ENCODE peak calls at places on chromosome 16, in six cellular contexts. X, J, T, F, W and K are unnamed samples.

GRCh38 chr16:56876048-56876447 is 11.0 kb downstream of the SLC12A3 start:
- DNase-seq in X (no peak), W (no peak), F (no peak), J (no peak), T (no peak), K (no peak)

GRCh38 chr16:87828071-87828971 is 41.0 kb downstream of the SLC7A5 start:
- DNase-seq in W (no peak), T (no peak), X (no peak), J (no peak), F (peak; percentile 52), K (no peak)

GRCh38 chr16:67183284-67183626 is 508 bp downstream of the MATCAP1 start:
- DNase-seq in J (no peak), W (no peak), X (no peak), F (no peak), T (no peak), K (no peak)

GRCh38 chr16:82146957-82147356 is 23.1 kb downstream of the MPHOSPH6 start:
- DNase-seq in F (no peak), T (no peak), X (no peak), J (no peak), W (no peak), K (no peak)

GRCh38 chr16:13982446-13982845 is 62.5 kb downstream of the ERCC4 start:
- DNase-seq in F (no peak), X (no peak), W (no peak), J (no peak), T (peak; percentile 44), K (no peak)

GRCh38 chr16:29816694-29817441 is 916 bp downstream of the PAGR1 start:
- DNase-seq in J (peak; percentile 63), X (no peak), W (peak; percentile 69), F (peak; percentile 86), T (peak; percentile 34), K (no peak)

GRCh38 chr16:1159325-1159972 is 6.5 kb downstream of the CACNA1H start:
- DNase-seq in X (no peak), J (no peak), F (no peak), W (no peak), T (no peak), K (no peak)

GRCh38 chr16:67082100-67082499 is 27.6 kb upstream of the PHAF1 start:
- DNase-seq in J (no peak), X (no peak), F (no peak), T (no peak), W (no peak), K (no peak)

GRCh38 chr16:57801098-57801855 is 1.0 kb downstream of the KIFC3 start:
- DNase-seq in T (peak; percentile 66), W (no peak), F (peak; percentile 53), J (no peak), X (no peak), K (no peak)

GRCh38 chr16:15874745-15875314 is 13.6 kb downstream of the CEP20 start:
- DNase-seq in J (no peak), F (peak; percentile 57), W (peak; percentile 20), X (peak; percentile 71), T (peak; percentile 64), K (no peak)

GRCh38 chr16:75038036-75038959 is 39.5 kb downstream of the ZNRF1 start:
- DNase-seq in F (no peak), J (peak; percentile 31), X (no peak), T (peak; percentile 74), W (no peak), K (no peak)

GRCh38 chr16:53844796-53845195 is 140.8 kb downstream of the FTO start:
- DNase-seq in F (no peak), J (no peak), T (no peak), W (no peak), X (no peak), K (no peak)

GRCh38 chr16:11662582-11662981 is 5.7 kb upstream of the SNN start:
- DNase-seq in J (no peak), T (no peak), W (no peak), F (no peak), X (no peak), K (no peak)

GRCh38 chr16:15509593-15510520 is 75.5 kb downstream of the BMERB1 start:
- DNase-seq in T (peak; percentile 82), X (no peak), F (no peak), W (no peak), J (no peak), K (no peak)

GRCh38 chr16:8630205-8630953 is 8.9 kb downstream of the METTL22 start:
- DNase-seq in F (no peak), J (no peak), X (no peak), W (no peak), T (no peak), K (no peak)

GRCh38 chr16:66296591-66296990 is 69.9 kb upstream of the CDH5 start:
- DNase-seq in X (no peak), T (no peak), J (no peak), F (no peak), W (no peak), K (no peak)

GRCh38 chr16:17364319-17365210 is 106.2 kb downstream of the XYLT1 start:
- DNase-seq in F (no peak), J (no peak), X (no peak), W (no peak), T (no peak), K (no peak)

GRCh38 chr16:18931756-18932155 is 5.5 kb upstream of the SMG1 start:
- DNase-seq in X (no peak), J (no peak), T (no peak), W (peak; percentile 34), F (no peak), K (no peak)

GRCh38 chr16:15041260-15042011 is 14.4 kb downstream of the NTAN1 start:
- DNase-seq in T (peak; percentile 26), W (peak; percentile 82), F (peak; percentile 16), X (no peak), J (peak; percentile 47), K (no peak)

GRCh38 chr16:16021988-16022682 is 72.7 kb downstream of the ABCC1 start:
- DNase-seq in W (peak; percentile 94), F (peak; percentile 99), X (peak; percentile 96), T (peak; percentile 97), J (peak; percentile 95), K (peak; percentile 83)

DNA sequence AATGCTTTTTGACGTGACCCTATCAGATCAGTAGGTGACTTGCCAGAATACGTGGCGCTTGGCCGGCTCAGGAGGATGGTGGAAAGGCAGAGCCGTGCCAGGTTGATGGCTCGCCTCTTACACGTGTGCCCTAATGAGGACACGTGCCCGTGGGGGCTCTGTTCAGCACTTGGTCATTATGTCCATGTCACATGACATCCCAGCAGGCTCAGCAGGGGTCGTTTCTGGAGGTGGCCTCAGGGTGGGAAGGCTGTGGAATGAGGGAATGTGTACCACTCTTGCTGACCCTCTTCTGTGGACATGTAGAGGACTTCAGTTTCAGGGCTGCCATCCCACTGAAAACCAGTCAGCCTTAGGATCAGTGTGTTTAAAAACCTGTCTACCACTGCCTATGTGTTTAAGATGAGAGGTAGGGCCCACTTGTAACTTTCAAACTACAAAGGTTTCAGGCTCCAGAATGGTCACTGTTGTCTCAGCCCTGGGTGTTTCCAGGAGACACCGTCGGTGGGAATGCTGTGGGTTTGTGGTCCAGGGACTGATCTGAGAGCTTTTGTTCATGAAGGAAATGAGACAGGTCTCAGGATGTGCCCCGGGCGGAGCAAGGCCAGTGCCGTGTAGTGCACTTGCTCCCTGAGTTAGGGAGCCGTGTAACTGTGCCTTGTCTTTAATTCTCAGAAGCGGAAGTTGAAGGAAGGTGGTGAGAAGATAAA is 12.1 kb downstream of the UBN1 start:
- DNase-seq in T (peak; percentile 8), F (no peak), J (no peak), X (no peak), W (no peak), K (no peak)
- H3K4me3 ChIP-seq in T (no peak overlapping the region), F (no peak overlapping the region), J (no peak overlapping the region), X (no peak overlapping the region), W (no peak overlapping the region), K (no peak overlapping the region)

DNA sequence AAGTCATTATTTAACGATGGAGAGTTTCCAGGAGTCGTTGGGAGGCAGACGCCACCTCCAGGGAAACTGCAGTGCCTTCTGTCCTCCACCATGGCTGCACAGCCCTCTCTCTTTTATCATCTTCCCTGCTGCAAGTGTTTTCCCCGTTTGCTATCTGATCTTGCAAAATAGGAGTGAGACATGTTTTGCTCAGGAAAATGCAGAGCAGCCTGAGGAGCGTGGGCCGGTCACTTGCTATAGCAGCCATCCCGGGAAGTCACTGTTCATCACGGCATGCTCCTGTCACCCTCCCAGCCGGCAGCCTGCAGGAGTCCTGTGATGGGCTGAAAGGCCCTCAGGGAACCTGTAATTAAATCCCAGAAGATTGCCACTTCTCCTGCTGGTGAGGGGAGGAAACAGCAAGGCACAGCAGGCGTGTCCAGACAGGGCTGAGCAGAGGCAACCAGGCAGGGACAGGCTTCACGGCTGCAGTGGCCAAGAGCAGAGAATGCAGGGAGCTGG is 143.1 kb downstream of the GSG1L start:
- DNase-seq in J (no peak), F (peak; percentile 18), T (no peak), W (no peak), X (no peak), K (no peak)
- TF ChIP-seq CTCF in J (no peak), F (peak; percentile 60), T (peak; percentile 34), W (no peak), X (peak; percentile 40), K (no peak)

GRCh38 chr16:88989852-88990547 is 13.0 kb upstream of the CBFA2T3 start:
- DNase-seq in W (no peak), T (no peak), F (no peak), J (no peak), X (no peak), K (no peak)
- H3K27me3 ChIP-seq in W (peaks cover 27% of the 10 kb centered on the region), T (peaks cover 31% of the 10 kb centered on the region), F (peaks cover 93% of the 10 kb centered on the region), J (no peaks in the 10 kb centered on the region), X (no peaks in the 10 kb centered on the region), K (peaks cover 32% of the 10 kb centered on the region)

GRCh38 chr16:12903325-12904040 is 2.1 kb downstream of the SHISA9 start:
- DNase-seq in T (no peak), X (no peak), J (no peak), W (no peak), F (no peak), K (no peak)

GRCh38 chr16:12901597-12902436 is at the start of gene SHISA9:
- DNase-seq in W (no peak), X (no peak), T (no peak), F (no peak), J (no peak), K (no peak)

GRCh38 chr16:12904041-12904671 is 2.8 kb downstream of the SHISA9 start:
- DNase-seq in X (no peak), W (no peak), F (no peak), J (no peak), T (no peak), K (no peak)

GRCh38 chr16:12901204-12901596 is 198 bp upstream of the SHISA9 start:
- DNase-seq in W (no peak), X (no peak), T (no peak), J (no peak), F (peak; percentile 89), K (no peak)

DNA sequence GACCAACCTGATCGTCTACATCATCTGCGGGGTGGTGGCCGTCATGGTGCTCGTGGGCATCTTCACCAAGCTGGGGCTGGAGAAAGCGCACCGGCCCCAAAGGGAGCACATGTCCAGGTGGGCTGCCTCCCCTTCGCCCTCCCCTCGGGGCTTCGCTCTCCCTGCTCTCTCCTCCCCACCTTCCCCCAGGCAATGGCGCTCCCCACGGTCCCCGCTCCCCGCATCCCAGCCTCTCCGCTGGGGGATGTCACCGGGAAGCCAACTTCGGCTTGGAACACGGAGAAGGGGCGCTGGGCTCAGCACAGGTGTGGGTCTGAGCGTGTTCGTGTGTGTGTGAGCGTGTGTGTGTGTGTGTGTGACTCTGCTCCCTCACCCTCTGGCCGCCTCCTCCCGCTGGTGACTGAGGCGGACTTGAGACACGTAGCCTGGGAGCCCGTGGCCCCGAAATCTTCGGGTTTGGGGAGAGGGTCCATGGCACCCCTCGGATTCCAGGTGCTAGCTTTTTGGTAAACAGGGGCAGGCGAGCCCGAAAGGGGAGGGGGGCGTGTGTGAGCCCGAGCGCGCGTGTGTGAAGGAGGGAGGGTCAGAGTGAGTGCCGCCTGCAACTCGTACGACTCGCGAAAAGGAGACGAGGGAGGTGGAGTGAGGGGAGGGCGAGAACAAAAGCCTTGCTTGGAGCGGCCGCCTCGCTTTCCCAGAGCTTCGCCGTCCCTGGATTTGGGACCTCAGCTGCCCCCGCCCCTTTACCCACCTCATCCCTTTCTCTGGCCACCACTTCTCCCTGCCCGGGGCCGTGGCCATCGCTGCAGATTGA is 1.3 kb downstream of the SHISA9 start:
- DNase-seq in W (no peak), T (no peak), X (no peak), J (no peak), F (peak; percentile 55), K (no peak)
- H3K4me3 ChIP-seq in W (peak overlapping the region; percentile 20), T (peak overlapping the region; percentile 22), X (no peak overlapping the region), J (no peak overlapping the region), F (peak overlapping the region; percentile 94), K (peak overlapping the region; percentile 61)